ENCODE peak calls at places on chromosomes 12 and 14, in nine cellular contexts. One of them, this sample, is unnamed. For H3K36me3, the result is how much of the 10 kb centered on the place peaks cover.

GRCh38 chr12:27571463-27571862 is 47.5 kb downstream of the PPFIBP1 start:
- DNase-seq in IMR-90: peak
- DNase-seq in heart left ventricle: no peak
- DNase-seq in adrenal gland: no peak
- DNase-seq in breast epithelium: no peak
- DNase-seq in stomach: no peak
- DNase-seq in gastrocnemius medialis: no peak
- DNase-seq in H1: no peak
- DNase-seq in Peyer's patch: no peak
- DNase-seq in this sample: no peak

GRCh38 chr12:48183876-48184548 is 568 bp downstream of the CCDC184 start:
- DNase-seq in heart left ventricle: peak
- DNase-seq in adrenal gland: peak
- DNase-seq in H1: peak
- DNase-seq in breast epithelium: no peak
- DNase-seq in gastrocnemius medialis: no peak
- DNase-seq in Peyer's patch: no peak
- DNase-seq in IMR-90: no peak
- DNase-seq in stomach: no peak
- DNase-seq in this sample: no peak

GRCh38 chr14:59265808-59266207 is 77.3 kb downstream of the DAAM1 start:
- DNase-seq in heart left ventricle: no peak
- DNase-seq in IMR-90: no peak
- DNase-seq in H1: no peak
- DNase-seq in adrenal gland: no peak
- DNase-seq in stomach: no peak
- DNase-seq in Peyer's patch: no peak
- DNase-seq in breast epithelium: no peak
- DNase-seq in gastrocnemius medialis: no peak
- DNase-seq in this sample: no peak

GRCh38 chr12:109153711-109154434 is 37.5 kb downstream of the ACACB start:
- DNase-seq in IMR-90: no peak
- DNase-seq in H1: no peak
- DNase-seq in stomach: peak
- DNase-seq in breast epithelium: no peak
- DNase-seq in adrenal gland: peak
- DNase-seq in heart left ventricle: no peak
- DNase-seq in gastrocnemius medialis: no peak
- DNase-seq in Peyer's patch: no peak
- DNase-seq in this sample: no peak

GRCh38 chr12:87233636-87234035 is 795.6 kb downstream of the C12orf50 start:
- DNase-seq in heart left ventricle: no peak
- DNase-seq in breast epithelium: no peak
- DNase-seq in H1: no peak
- DNase-seq in adrenal gland: no peak
- DNase-seq in Peyer's patch: no peak
- DNase-seq in IMR-90: peak
- DNase-seq in stomach: no peak
- DNase-seq in gastrocnemius medialis: no peak
- DNase-seq in this sample: no peak

GRCh38 chr12:49961111-49961922 is at the start of gene AQP5:
- DNase-seq in adrenal gland: no peak
- DNase-seq in Peyer's patch: no peak
- DNase-seq in breast epithelium: no peak
- DNase-seq in stomach: peak
- DNase-seq in heart left ventricle: no peak
- DNase-seq in IMR-90: no peak
- DNase-seq in H1: peak
- DNase-seq in gastrocnemius medialis: no peak
- DNase-seq in this sample: no peak

GRCh38 chr12:8950287-8950574 is 786 bp upstream of the M6PR start:
- DNase-seq in stomach: no peak
- DNase-seq in IMR-90: no peak
- DNase-seq in gastrocnemius medialis: no peak
- DNase-seq in H1: no peak
- DNase-seq in adrenal gland: no peak
- DNase-seq in breast epithelium: no peak
- DNase-seq in Peyer's patch: no peak
- DNase-seq in heart left ventricle: no peak
- DNase-seq in this sample: no peak

GRCh38 chr14:51206462-51206861 is 33.6 kb upstream of the TMX1 start:
- DNase-seq in H1: no peak
- DNase-seq in adrenal gland: no peak
- DNase-seq in heart left ventricle: no peak
- DNase-seq in breast epithelium: no peak
- DNase-seq in Peyer's patch: no peak
- DNase-seq in stomach: no peak
- DNase-seq in gastrocnemius medialis: no peak
- DNase-seq in IMR-90: no peak
- DNase-seq in this sample: no peak

GRCh38 chr12:98699568-98699967 is 54.5 kb downstream of the APAF1 start:
- DNase-seq in IMR-90: peak
- DNase-seq in H1: no peak
- DNase-seq in adrenal gland: peak
- DNase-seq in breast epithelium: no peak
- DNase-seq in heart left ventricle: no peak
- DNase-seq in Peyer's patch: no peak
- DNase-seq in gastrocnemius medialis: no peak
- DNase-seq in stomach: no peak
- DNase-seq in this sample: no peak

GRCh38 chr14:91286530-91286937 is 42.0 kb upstream of the GPR68 start:
- DNase-seq in Peyer's patch: peak
- DNase-seq in IMR-90: peak
- DNase-seq in stomach: peak
- DNase-seq in gastrocnemius medialis: no peak
- DNase-seq in adrenal gland: peak
- DNase-seq in breast epithelium: peak
- DNase-seq in H1: peak
- DNase-seq in heart left ventricle: peak
- DNase-seq in this sample: no peak

GRCh38 chr12:42156232-42156631 is 11.6 kb upstream of the GXYLT1 start:
- DNase-seq in IMR-90: no peak
- DNase-seq in breast epithelium: no peak
- DNase-seq in H1: no peak
- DNase-seq in Peyer's patch: no peak
- DNase-seq in adrenal gland: no peak
- DNase-seq in stomach: no peak
- DNase-seq in heart left ventricle: no peak
- DNase-seq in gastrocnemius medialis: no peak
- DNase-seq in this sample: no peak

GRCh38 chr12:54125950-54126695 is 62.7 kb downstream of the SMUG1 start:
- DNase-seq in H1: peak
- DNase-seq in breast epithelium: peak
- DNase-seq in adrenal gland: peak
- DNase-seq in heart left ventricle: no peak
- DNase-seq in IMR-90: no peak
- DNase-seq in stomach: peak
- DNase-seq in Peyer's patch: no peak
- DNase-seq in gastrocnemius medialis: peak
- DNase-seq in this sample: peak

GRCh38 chr12:14264777-14265176 is 100.7 kb upstream of the ATF7IP start:
- DNase-seq in breast epithelium: no peak
- DNase-seq in Peyer's patch: no peak
- DNase-seq in IMR-90: peak
- DNase-seq in H1: no peak
- DNase-seq in heart left ventricle: no peak
- DNase-seq in adrenal gland: no peak
- DNase-seq in stomach: no peak
- DNase-seq in gastrocnemius medialis: no peak
- DNase-seq in this sample: no peak

GRCh38 chr12:100913872-100914600 is 119.5 kb downstream of the ANO4 start:
- DNase-seq in Peyer's patch: no peak
- DNase-seq in stomach: no peak
- DNase-seq in breast epithelium: no peak
- DNase-seq in H1: no peak
- DNase-seq in adrenal gland: no peak
- DNase-seq in heart left ventricle: no peak
- DNase-seq in gastrocnemius medialis: no peak
- DNase-seq in IMR-90: peak
- DNase-seq in this sample: no peak

GRCh38 chr14:35196571-35196970 is 74.2 kb downstream of the PRORP start:
- DNase-seq in adrenal gland: no peak
- DNase-seq in H1: no peak
- DNase-seq in Peyer's patch: no peak
- DNase-seq in IMR-90: no peak
- DNase-seq in gastrocnemius medialis: no peak
- DNase-seq in heart left ventricle: no peak
- DNase-seq in stomach: no peak
- DNase-seq in breast epithelium: no peak
- DNase-seq in this sample: no peak

GRCh38 chr14:44962573-44963528 is 861 bp downstream of the TOGARAM1 start:
- DNase-seq in heart left ventricle: peak
- DNase-seq in adrenal gland: peak
- DNase-seq in stomach: peak
- DNase-seq in breast epithelium: peak
- DNase-seq in Peyer's patch: peak
- DNase-seq in gastrocnemius medialis: peak
- DNase-seq in H1: no peak
- DNase-seq in IMR-90: peak
- DNase-seq in this sample: no peak

GRCh38 chr14:76957224-76957881 is 71.2 kb downstream of the IRF2BPL start:
- DNase-seq in Peyer's patch: no peak
- DNase-seq in adrenal gland: no peak
- DNase-seq in H1: no peak
- DNase-seq in breast epithelium: no peak
- DNase-seq in stomach: no peak
- DNase-seq in heart left ventricle: no peak
- DNase-seq in gastrocnemius medialis: no peak
- DNase-seq in IMR-90: no peak
- DNase-seq in this sample: no peak

GRCh38 chr14:76954791-76955190 is 73.7 kb downstream of the IRF2BPL start:
- DNase-seq in IMR-90: no peak
- DNase-seq in adrenal gland: no peak
- DNase-seq in gastrocnemius medialis: no peak
- DNase-seq in stomach: no peak
- DNase-seq in H1: no peak
- DNase-seq in breast epithelium: no peak
- DNase-seq in Peyer's patch: no peak
- DNase-seq in heart left ventricle: no peak
- DNase-seq in this sample: no peak

GRCh38 chr14:76958020-76958965 is 70.2 kb downstream of the IRF2BPL start:
- DNase-seq in IMR-90: no peak
- DNase-seq in stomach: no peak
- DNase-seq in heart left ventricle: no peak
- DNase-seq in breast epithelium: no peak
- DNase-seq in adrenal gland: no peak
- DNase-seq in Peyer's patch: no peak
- DNase-seq in H1: no peak
- DNase-seq in gastrocnemius medialis: no peak
- DNase-seq in this sample: no peak

GRCh38 chr14:76955575-76956252 is 72.8 kb downstream of the IRF2BPL start:
- DNase-seq in IMR-90: peak
- DNase-seq in Peyer's patch: peak
- DNase-seq in adrenal gland: no peak
- DNase-seq in breast epithelium: no peak
- DNase-seq in stomach: no peak
- DNase-seq in heart left ventricle: peak
- DNase-seq in gastrocnemius medialis: peak
- DNase-seq in H1: no peak
- DNase-seq in this sample: no peak

GRCh38 chr14:76956253-76957090 is 72.0 kb downstream of the IRF2BPL start:
- DNase-seq in Peyer's patch: peak
- DNase-seq in heart left ventricle: peak
- DNase-seq in H1: peak
- DNase-seq in breast epithelium: peak
- DNase-seq in adrenal gland: peak
- DNase-seq in gastrocnemius medialis: peak
- DNase-seq in IMR-90: peak
- DNase-seq in stomach: peak
- DNase-seq in this sample: no peak
- TF ChIP-seq POLR2A in Peyer's patch: peak
- TF ChIP-seq POLR2A in heart left ventricle: no peak
- TF ChIP-seq POLR2A in H1: peak
- TF ChIP-seq POLR2A in breast epithelium: no peak
- TF ChIP-seq POLR2A in adrenal gland: peak
- TF ChIP-seq POLR2A in gastrocnemius medialis: peak
- TF ChIP-seq POLR2A in IMR-90: no peak
- TF ChIP-seq POLR2A in stomach: no peak
- TF ChIP-seq POLR2A in this sample: peak

GRCh38 chr12:55797068-55797467 is 20.5 kb downstream of the SARNP start:
- DNase-seq in H1: no peak
- DNase-seq in adrenal gland: no peak
- DNase-seq in Peyer's patch: no peak
- DNase-seq in heart left ventricle: no peak
- DNase-seq in stomach: no peak
- DNase-seq in IMR-90: peak
- DNase-seq in breast epithelium: no peak
- DNase-seq in gastrocnemius medialis: no peak
- DNase-seq in this sample: no peak
- H3K36me3 ChIP-seq in H1: under half
- H3K36me3 ChIP-seq in adrenal gland: under half
- H3K36me3 ChIP-seq in Peyer's patch: half or more
- H3K36me3 ChIP-seq in heart left ventricle: half or more
- H3K36me3 ChIP-seq in stomach: half or more
- H3K36me3 ChIP-seq in IMR-90: under half
- H3K36me3 ChIP-seq in breast epithelium: under half
- H3K36me3 ChIP-seq in gastrocnemius medialis: under half
- H3K36me3 ChIP-seq in this sample: half or more

DNA sequence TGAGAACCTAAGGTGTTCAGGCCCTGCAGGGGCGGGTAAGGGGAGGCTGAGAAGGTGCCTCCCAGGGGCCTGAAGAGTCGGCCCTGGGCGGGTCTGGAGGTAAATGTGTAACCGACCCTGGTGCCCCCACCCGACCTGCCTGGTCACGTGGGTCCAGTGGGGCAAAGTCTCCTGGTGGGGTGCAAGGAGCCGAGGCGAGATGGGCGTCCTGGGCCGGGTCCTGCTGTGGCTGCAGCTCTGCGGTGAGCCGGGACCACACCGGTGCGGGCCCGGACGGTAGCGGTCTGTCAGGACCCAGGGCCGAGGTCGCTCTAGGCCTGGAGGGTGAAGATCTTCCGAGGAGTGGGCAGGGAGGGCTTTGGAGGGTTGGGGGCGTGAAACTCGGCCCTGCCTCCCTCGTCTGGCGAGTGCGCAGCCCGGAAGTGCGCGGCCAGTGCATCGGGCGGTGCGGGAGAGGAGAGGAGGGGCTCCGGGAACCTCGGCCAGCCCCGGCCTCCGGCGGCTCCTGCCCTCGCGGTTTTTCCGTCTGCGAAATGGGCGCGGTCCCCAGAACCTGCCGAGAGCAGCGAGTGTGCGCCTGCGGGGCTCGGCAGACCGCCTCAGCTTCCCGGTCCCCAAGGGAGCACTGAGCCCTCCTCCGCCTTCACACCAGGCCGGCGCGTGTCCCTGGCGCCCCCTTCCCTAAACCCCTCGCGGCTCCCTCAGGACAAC is at the start of gene AMN:
- DNase-seq in gastrocnemius medialis: no peak
- DNase-seq in IMR-90: no peak
- DNase-seq in H1: peak
- DNase-seq in breast epithelium: no peak
- DNase-seq in stomach: no peak
- DNase-seq in Peyer's patch: no peak
- DNase-seq in heart left ventricle: no peak
- DNase-seq in adrenal gland: no peak
- DNase-seq in this sample: no peak
- TF ChIP-seq POLR2A in gastrocnemius medialis: no peak
- TF ChIP-seq POLR2A in IMR-90: no peak
- TF ChIP-seq POLR2A in H1: no peak
- TF ChIP-seq POLR2A in breast epithelium: no peak
- TF ChIP-seq POLR2A in stomach: no peak
- TF ChIP-seq POLR2A in Peyer's patch: peak
- TF ChIP-seq POLR2A in heart left ventricle: no peak
- TF ChIP-seq POLR2A in adrenal gland: no peak
- TF ChIP-seq POLR2A in this sample: no peak

GRCh38 chr14:85483037-85483436 is 46.9 kb upstream of the FLRT2 start:
- DNase-seq in breast epithelium: no peak
- DNase-seq in H1: no peak
- DNase-seq in IMR-90: no peak
- DNase-seq in adrenal gland: no peak
- DNase-seq in gastrocnemius medialis: no peak
- DNase-seq in stomach: no peak
- DNase-seq in Peyer's patch: no peak
- DNase-seq in heart left ventricle: no peak
- DNase-seq in this sample: no peak
- H3K36me3 ChIP-seq in breast epithelium: under half
- H3K36me3 ChIP-seq in H1: under half
- H3K36me3 ChIP-seq in IMR-90: under half
- H3K36me3 ChIP-seq in adrenal gland: under half
- H3K36me3 ChIP-seq in gastrocnemius medialis: under half
- H3K36me3 ChIP-seq in stomach: under half
- H3K36me3 ChIP-seq in Peyer's patch: under half
- H3K36me3 ChIP-seq in heart left ventricle: under half
- H3K36me3 ChIP-seq in this sample: under half

This sample was measured in vagina.